ENCODE peak calls at places on chromosome 16, in five cellular contexts. Q is GM10248; J is kidney tubule cell; R is CD4-positive, alpha-beta memory T cell; K is COR-L47. D is an unnamed sample.

GRCh38 chr16:81018496-81018895 is 11.5 kb downstream of the CENPN start:
- DNase-seq in Q (no peak), J (no peak), K (no peak), R (no peak), D (no peak)

GRCh38 chr16:5056347-5056746 is 9.4 kb downstream of the C16orf89 start:
- DNase-seq in K (no peak), Q (peak; percentile 69), J (no peak), R (peak; percentile 15), D (no peak)

GRCh38 chr16:51937771-51938170 is 609.2 kb downstream of the TOX3 start:
- DNase-seq in Q (no peak), R (no peak), J (no peak), K (no peak), D (no peak)

GRCh38 chr16:68396481-68396880 is 51.8 kb downstream of the SMPD3 start:
- DNase-seq in K (peak; percentile 56), R (peak; percentile 68), J (peak; percentile 48), Q (no peak), D (peak; percentile 13)

GRCh38 chr16:566475-567361 is at the start of gene NHLRC4:
- DNase-seq in K (no peak), J (peak; percentile 42), Q (peak; percentile 91), R (peak; percentile 45), D (no peak)

GRCh38 chr16:49490321-49490705 is 116.7 kb downstream of the C16orf78 start:
- DNase-seq in K (no peak), J (no peak), R (no peak), Q (no peak), D (no peak)

GRCh38 chr16:56336071-56336688 is 89.2 kb downstream of the AMFR start:
- DNase-seq in K (no peak), J (peak; percentile 46), R (no peak), Q (no peak), D (no peak)

GRCh38 chr16:50188619-50189136 is 35.6 kb downstream of the TENT4B start:
- DNase-seq in Q (no peak), J (no peak), R (no peak), K (no peak), D (no peak)

GRCh38 chr16:85826686-85827247 is 27.3 kb downstream of the COX4I1 start:
- DNase-seq in Q (no peak), R (no peak), K (no peak), J (no peak), D (no peak)

GRCh38 chr16:75305364-75306101 is 54.1 kb upstream of the BCAR1 start:
- DNase-seq in R (peak; percentile 17), J (peak; percentile 100), K (peak; percentile 63), Q (peak; percentile 44), D (peak; percentile 12)

GRCh38 chr16:11052080-11052808 is 107.9 kb downstream of the CLEC16A start:
- DNase-seq in Q (peak; percentile 71), K (no peak), J (peak; percentile 10), R (peak; percentile 9), D (no peak)

GRCh38 chr16:3101841-3102470 is 2.9 kb upstream of the ZSCAN10 start:
- DNase-seq in R (peak; percentile 29), Q (no peak), K (no peak), J (no peak), D (no peak)

GRCh38 chr16:76226011-76226410 is 51.2 kb upstream of the CNTNAP4 start:
- DNase-seq in Q (no peak), K (no peak), R (no peak), J (no peak), D (no peak)

GRCh38 chr16:57999366-57999970 is 1.0 kb downstream of the ZNF319 start:
- DNase-seq in R (peak; percentile 53), K (no peak), J (peak; percentile 52), Q (no peak), D (no peak)

GRCh38 chr16:53745753-53746258 is 41.9 kb downstream of the FTO start:
- DNase-seq in J (peak; percentile 93), R (no peak), K (no peak), Q (no peak), D (no peak)

GRCh38 chr16:19188406-19188805 is 20.4 kb downstream of the SYT17 start:
- DNase-seq in Q (no peak), J (no peak), R (no peak), K (no peak), D (no peak)

GRCh38 chr16:89880477-89881367 is 7.3 kb downstream of the TCF25 start:
- DNase-seq in R (no peak), J (no peak), Q (no peak), K (no peak), D (no peak)

GRCh38 chr16:74143171-74143570 is 153.4 kb upstream of the PSMD7 start:
- DNase-seq in R (no peak), K (no peak), J (no peak), Q (no peak), D (no peak)

GRCh38 chr16:2470603-2471015 is 488 bp upstream of the NTN3 start:
- DNase-seq in K (peak; percentile 64), J (no peak), R (no peak), Q (no peak), D (peak; percentile 33)

GRCh38 chr16:58201163-58201562 is 3.3 kb upstream of the CSNK2A2 start:
- DNase-seq in Q (no peak), J (no peak), K (no peak), R (no peak), D (no peak)

GRCh38 chr16:54140057-54140787 is 146.4 kb downstream of the IRX3 start:
- DNase-seq in R (no peak), J (no peak), Q (no peak), K (no peak), D (no peak)

GRCh38 chr16:72923757-72924156 is 124.2 kb downstream of the ZFHX3 start:
- DNase-seq in R (no peak), Q (no peak), K (no peak), J (no peak), D (peak; percentile 56)

GRCh38 chr16:31476305-31477219 is 4.6 kb downstream of the TGFB1I1 start:
- DNase-seq in R (peak; percentile 80), K (no peak), Q (peak; percentile 90), J (peak; percentile 70), D (no peak)

GRCh38 chr16:67372664-67373063 is 20.6 kb downstream of the TPPP3 start:
- DNase-seq in Q (no peak), R (no peak), J (no peak), K (peak; percentile 51), D (peak; percentile 9)

GRCh38 chr16:47342055-47342454 is 118.8 kb downstream of the ITFG1 start:
- DNase-seq in R (no peak), K (no peak), Q (no peak), J (no peak), D (no peak)

GRCh38 chr16:919658-920631 is 50.8 kb downstream of the LMF1 start:
- DNase-seq in Q (no peak), R (no peak), K (no peak), J (no peak), D (no peak)

D was measured in NCI-H1694.